ENCODE peak calls at places on chromosomes 7 and 10, in four cellular contexts. One of them, this sample, is unnamed. For H3K27me3, the result is how much of the 10 kb centered on the place peaks cover.

GRCh38 chr7:34060548-34060947 is 155.2 kb downstream of the BMPER start:
- DNase-seq in ascending aorta: no peak
- DNase-seq in DND-41: no peak
- DNase-seq in neural progenitor cell: no peak
- DNase-seq in this sample: no peak

GRCh38 chr10:61949687-61950086 is 48.2 kb downstream of the ARID5B start:
- DNase-seq in ascending aorta: no peak
- DNase-seq in DND-41: no peak
- DNase-seq in neural progenitor cell: no peak
- DNase-seq in this sample: no peak

GRCh38 chr7:128387216-128387615 is 22.6 kb downstream of the IMPDH1 start:
- DNase-seq in DND-41: no peak
- DNase-seq in neural progenitor cell: no peak
- DNase-seq in ascending aorta: no peak
- DNase-seq in this sample: no peak

GRCh38 chr7:46291601-46292150 is 370.6 kb upstream of the IGFBP3 start:
- DNase-seq in neural progenitor cell: no peak
- DNase-seq in DND-41: no peak
- DNase-seq in ascending aorta: no peak
- DNase-seq in this sample: no peak

GRCh38 chr10:106511917-106512316 is 652.6 kb downstream of the SORCS1 start:
- DNase-seq in DND-41: no peak
- DNase-seq in neural progenitor cell: no peak
- DNase-seq in ascending aorta: no peak
- DNase-seq in this sample: no peak

GRCh38 chr7:143229054-143229790 is 7.4 kb downstream of the TAS2R40 start:
- DNase-seq in ascending aorta: no peak
- DNase-seq in neural progenitor cell: peak
- DNase-seq in DND-41: no peak
- DNase-seq in this sample: peak

GRCh38 chr10:73060738-73061635 is 35.7 kb downstream of the P4HA1 start:
- DNase-seq in DND-41: no peak
- DNase-seq in neural progenitor cell: peak
- DNase-seq in ascending aorta: no peak
- DNase-seq in this sample: peak

GRCh38 chr7:137878333-137878961 is 31.7 kb upstream of the DGKI start:
- DNase-seq in DND-41: no peak
- DNase-seq in ascending aorta: no peak
- DNase-seq in neural progenitor cell: no peak
- DNase-seq in this sample: no peak

GRCh38 chr7:151592868-151593486 is 73.3 kb upstream of the RHEB start:
- DNase-seq in ascending aorta: no peak
- DNase-seq in DND-41: no peak
- DNase-seq in neural progenitor cell: no peak
- DNase-seq in this sample: no peak

GRCh38 chr10:78458983-78459638 is 425.4 kb downstream of the RPS24 start:
- DNase-seq in ascending aorta: no peak
- DNase-seq in neural progenitor cell: no peak
- DNase-seq in DND-41: no peak
- DNase-seq in this sample: no peak

GRCh38 chr10:48389272-48389671 is 82.8 kb downstream of the MAPK8 start:
- DNase-seq in neural progenitor cell: no peak
- DNase-seq in DND-41: no peak
- DNase-seq in ascending aorta: no peak
- DNase-seq in this sample: no peak

GRCh38 chr10:51895209-51895608 is 195.8 kb upstream of the CSTF2T start:
- DNase-seq in neural progenitor cell: no peak
- DNase-seq in DND-41: no peak
- DNase-seq in ascending aorta: peak
- DNase-seq in this sample: no peak

GRCh38 chr7:30181211-30181610 is 46.4 kb downstream of the MTURN start:
- DNase-seq in neural progenitor cell: no peak
- DNase-seq in ascending aorta: no peak
- DNase-seq in DND-41: no peak
- DNase-seq in this sample: no peak

GRCh38 chr7:44631458-44632115 is 25.2 kb downstream of the OGDH start:
- DNase-seq in neural progenitor cell: no peak
- DNase-seq in DND-41: no peak
- DNase-seq in ascending aorta: no peak
- DNase-seq in this sample: no peak

GRCh38 chr10:12971001-12971788 is 30.3 kb downstream of the CCDC3 start:
- DNase-seq in neural progenitor cell: no peak
- DNase-seq in DND-41: no peak
- DNase-seq in ascending aorta: no peak
- DNase-seq in this sample: no peak

GRCh38 chr7:38658916-38659315 is 27.7 kb upstream of the AMPH start:
- DNase-seq in ascending aorta: no peak
- DNase-seq in neural progenitor cell: no peak
- DNase-seq in DND-41: no peak
- DNase-seq in this sample: no peak

GRCh38 chr7:38656976-38657375 is 25.8 kb upstream of the AMPH start:
- DNase-seq in ascending aorta: no peak
- DNase-seq in DND-41: no peak
- DNase-seq in neural progenitor cell: no peak
- DNase-seq in this sample: peak

GRCh38 chr7:38659931-38660330 is 28.8 kb upstream of the AMPH start:
- DNase-seq in ascending aorta: no peak
- DNase-seq in DND-41: no peak
- DNase-seq in neural progenitor cell: no peak
- DNase-seq in this sample: no peak

GRCh38 chr7:38664972-38665371 is 33.8 kb upstream of the AMPH start:
- DNase-seq in ascending aorta: no peak
- DNase-seq in neural progenitor cell: no peak
- DNase-seq in DND-41: no peak
- DNase-seq in this sample: no peak

GRCh38 chr7:38660427-38661099 is 29.4 kb upstream of the AMPH start:
- DNase-seq in ascending aorta: no peak
- DNase-seq in DND-41: peak
- DNase-seq in neural progenitor cell: peak
- DNase-seq in this sample: peak
- TF ChIP-seq CTCF in ascending aorta: peak
- TF ChIP-seq CTCF in DND-41: peak
- TF ChIP-seq CTCF in neural progenitor cell: peak
- TF ChIP-seq CTCF in this sample: peak

GRCh38 chr7:150382123-150382843 is 3.2 kb downstream of the ZNF775 start:
- DNase-seq in neural progenitor cell: peak
- DNase-seq in ascending aorta: no peak
- DNase-seq in DND-41: no peak
- DNase-seq in this sample: no peak
- H3K4me3 ChIP-seq in neural progenitor cell: peak
- H3K4me3 ChIP-seq in ascending aorta: no peak
- H3K4me3 ChIP-seq in DND-41: no peak
- H3K4me3 ChIP-seq in this sample: no peak

GRCh38 chr7:77664715-77665114 is 31.5 kb upstream of the RSBN1L start:
- DNase-seq in ascending aorta: no peak
- DNase-seq in DND-41: no peak
- DNase-seq in neural progenitor cell: no peak
- DNase-seq in this sample: no peak

GRCh38 chr7:77665161-77665560 is 31.1 kb upstream of the RSBN1L start:
- DNase-seq in ascending aorta: no peak
- DNase-seq in neural progenitor cell: no peak
- DNase-seq in DND-41: no peak
- DNase-seq in this sample: no peak

GRCh38 chr7:77658928-77659327 is 37.3 kb upstream of the RSBN1L start:
- DNase-seq in neural progenitor cell: no peak
- DNase-seq in DND-41: no peak
- DNase-seq in ascending aorta: no peak
- DNase-seq in this sample: no peak

GRCh38 chr7:77667459-77668090 is 28.7 kb upstream of the RSBN1L start:
- DNase-seq in neural progenitor cell: no peak
- DNase-seq in ascending aorta: no peak
- DNase-seq in DND-41: no peak
- DNase-seq in this sample: no peak

DNA sequence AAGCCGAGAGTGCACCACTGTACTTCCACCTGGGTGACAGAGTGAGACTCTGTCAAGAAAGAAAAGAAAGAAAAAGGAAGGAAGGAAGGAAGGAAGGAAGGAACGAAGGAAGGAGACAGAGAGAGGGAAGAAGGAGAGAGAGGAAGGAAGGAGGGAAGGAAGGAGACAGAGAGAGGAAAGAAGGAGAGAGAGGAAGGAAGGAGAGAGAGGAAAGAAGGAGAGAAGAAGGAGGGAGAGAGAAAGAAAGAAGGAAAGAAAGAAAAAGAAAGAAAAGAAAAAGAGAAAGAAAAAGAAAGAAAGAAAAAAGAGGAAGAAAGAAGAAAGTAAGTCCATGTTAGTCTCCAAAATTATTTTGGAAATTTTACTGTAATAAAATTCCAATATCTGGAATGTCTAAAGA is 33.4 kb upstream of the RSBN1L start:
- DNase-seq in DND-41: no peak
- DNase-seq in neural progenitor cell: no peak
- DNase-seq in ascending aorta: no peak
- DNase-seq in this sample: no peak
- H3K27me3 ChIP-seq in DND-41: under half
- H3K27me3 ChIP-seq in neural progenitor cell: under half
- H3K27me3 ChIP-seq in ascending aorta: under half
- H3K27me3 ChIP-seq in this sample: under half

DNA sequence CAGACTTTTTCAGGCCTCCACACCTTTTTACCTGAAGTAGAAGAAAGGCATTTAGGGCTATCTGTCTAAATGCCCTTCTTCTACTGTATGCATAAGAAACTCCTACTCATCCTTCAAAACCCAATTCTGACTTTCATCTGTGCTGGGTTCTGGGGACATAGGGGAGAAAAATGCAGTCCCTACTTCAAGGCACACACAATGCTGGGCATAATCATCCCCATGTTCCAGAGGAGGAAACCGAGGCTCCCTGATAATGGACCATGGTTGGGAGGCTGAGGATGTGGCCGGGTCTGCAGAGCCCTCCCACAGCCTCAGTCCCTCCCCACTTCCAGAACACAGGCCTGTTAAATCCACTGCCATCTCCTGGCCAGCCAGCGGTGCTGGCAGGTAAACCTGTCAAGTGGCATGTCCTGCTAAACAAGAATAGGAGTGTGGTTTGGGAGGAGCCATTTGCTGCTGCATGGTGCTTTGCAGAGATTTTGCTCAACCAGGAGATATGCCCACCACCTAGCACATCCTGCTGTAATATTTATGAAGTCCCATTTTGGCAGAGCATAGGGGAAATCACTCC is 32.0 kb downstream of the GRID1 start:
- DNase-seq in neural progenitor cell: peak
- DNase-seq in ascending aorta: no peak
- DNase-seq in DND-41: no peak
- DNase-seq in this sample: no peak
- TF ChIP-seq CTCF in neural progenitor cell: peak
- TF ChIP-seq CTCF in ascending aorta: no peak
- TF ChIP-seq CTCF in DND-41: no peak
- TF ChIP-seq CTCF in this sample: no peak

GRCh38 chr7:99628471-99629465 is 12.0 kb downstream of the ZSCAN25 start:
- DNase-seq in ascending aorta: no peak
- DNase-seq in DND-41: no peak
- DNase-seq in neural progenitor cell: no peak
- DNase-seq in this sample: no peak

GRCh38 chr7:99627513-99627912 is 10.8 kb downstream of the ZSCAN25 start:
- DNase-seq in neural progenitor cell: no peak
- DNase-seq in DND-41: no peak
- DNase-seq in ascending aorta: no peak
- DNase-seq in this sample: no peak

GRCh38 chr7:99625321-99625720 is 8.6 kb downstream of the ZSCAN25 start:
- DNase-seq in ascending aorta: no peak
- DNase-seq in neural progenitor cell: no peak
- DNase-seq in DND-41: no peak
- DNase-seq in this sample: no peak

GRCh38 chr7:99625961-99626360 is 9.2 kb downstream of the ZSCAN25 start:
- DNase-seq in neural progenitor cell: no peak
- DNase-seq in DND-41: no peak
- DNase-seq in ascending aorta: no peak
- DNase-seq in this sample: no peak

DNA sequence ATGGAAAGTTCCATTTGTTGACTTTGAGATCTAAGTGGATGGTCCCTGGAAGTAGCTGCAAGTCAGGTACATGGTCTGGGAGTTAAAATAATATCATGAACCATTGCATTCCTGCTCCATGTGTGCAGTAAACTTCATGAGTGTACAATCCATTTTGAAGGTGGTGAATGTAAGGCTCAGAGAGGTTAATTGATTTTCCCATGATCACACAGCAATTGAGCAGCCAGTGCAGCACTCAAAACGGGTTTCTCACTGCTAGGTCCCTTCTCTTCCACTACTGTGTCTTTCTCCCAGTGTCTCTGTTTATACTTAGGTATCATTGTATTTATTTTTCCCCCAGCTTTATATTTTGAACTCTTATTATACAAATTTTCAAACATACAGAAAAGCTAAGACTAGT is 9.9 kb downstream of the ZSCAN25 start:
- DNase-seq in DND-41: no peak
- DNase-seq in neural progenitor cell: no peak
- DNase-seq in ascending aorta: no peak
- DNase-seq in this sample: no peak
- H3K4me3 ChIP-seq in DND-41: no peak
- H3K4me3 ChIP-seq in neural progenitor cell: no peak
- H3K4me3 ChIP-seq in ascending aorta: no peak
- H3K4me3 ChIP-seq in this sample: no peak

GRCh38 chr10:123134915-123135414 is 805 bp upstream of the HMX3 start:
- DNase-seq in DND-41: no peak
- DNase-seq in neural progenitor cell: peak
- DNase-seq in ascending aorta: no peak
- DNase-seq in this sample: no peak
- H3K27me3 ChIP-seq in DND-41: under half
- H3K27me3 ChIP-seq in neural progenitor cell: half or more
- H3K27me3 ChIP-seq in ascending aorta: half or more
- H3K27me3 ChIP-seq in this sample: half or more

GRCh38 chr7:156101355-156101754 is 289.1 kb upstream of the SHH start:
- DNase-seq in neural progenitor cell: no peak
- DNase-seq in DND-41: no peak
- DNase-seq in ascending aorta: no peak
- DNase-seq in this sample: no peak
- TF ChIP-seq CTCF in neural progenitor cell: no peak
- TF ChIP-seq CTCF in DND-41: no peak
- TF ChIP-seq CTCF in ascending aorta: no peak
- TF ChIP-seq CTCF in this sample: no peak

DNA sequence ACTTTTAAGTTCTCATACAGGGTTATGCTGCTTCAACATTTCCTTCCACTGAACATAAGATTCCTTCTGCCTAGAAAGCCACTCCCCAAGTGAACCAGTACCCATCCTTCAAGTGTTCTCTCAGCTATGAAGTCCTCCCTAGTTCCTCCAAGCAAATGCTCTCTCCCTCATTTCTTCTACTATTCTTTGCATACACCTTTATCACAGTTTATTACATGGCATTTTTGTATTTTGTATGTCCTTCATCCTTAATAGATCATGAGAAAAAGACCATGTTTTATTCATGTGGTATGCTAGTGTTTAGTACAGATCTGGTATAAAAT is 1.9 kb downstream of the SYPL1 start:
- DNase-seq in neural progenitor cell: no peak
- DNase-seq in ascending aorta: no peak
- DNase-seq in DND-41: no peak
- DNase-seq in this sample: peak
- H3K4me3 ChIP-seq in neural progenitor cell: peak
- H3K4me3 ChIP-seq in ascending aorta: peak
- H3K4me3 ChIP-seq in DND-41: peak
- H3K4me3 ChIP-seq in this sample: peak

This sample was measured in A673.